ENCODE peak calls at places on chromosomes 5 and 9, in seven cellular contexts. V, R, E, N, I, B and S are unnamed samples.
A peak's percentile ranks its signal among the peaks of the same experiment; 100 is the strongest.

GRCh38 chr5:67305913-67306710 is 109.5 kb upstream of the CD180 start:
- DNase-seq in R (peak; percentile 74), E (no peak), V (no peak), I (no peak), B (no peak), N (no peak), S (no peak)

GRCh38 chr5:178241688-178242231 is 9.2 kb upstream of the PHYKPL start:
- DNase-seq in B (peak; percentile 28), V (no peak), I (no peak), E (no peak), R (no peak), N (no peak), S (peak; percentile 66)

GRCh38 chr5:90562331-90562730 is 3.7 kb downstream of the ADGRV1 start:
- DNase-seq in I (no peak), B (no peak), R (no peak), N (no peak), E (no peak), V (no peak), S (no peak)

GRCh38 chr9:83062653-83063527 is at the start of gene RASEF:
- DNase-seq in R (peak; percentile 6), I (no peak), E (peak; percentile 88), N (no peak), V (no peak), B (peak; percentile 91), S (no peak)

GRCh38 chr9:98365227-98365669 is 109.8 kb upstream of the TBC1D2 start:
- DNase-seq in E (no peak), V (no peak), R (peak; percentile 28), B (no peak), N (peak; percentile 61), I (no peak), S (no peak)

GRCh38 chr5:142326480-142326938 is 1.7 kb upstream of the SPRY4 start:
- DNase-seq in N (no peak), B (no peak), E (no peak), I (no peak), R (no peak), V (no peak), S (no peak)

GRCh38 chr5:112763165-112763564 is 25.5 kb downstream of the APC start:
- DNase-seq in R (no peak), E (no peak), B (no peak), I (no peak), V (no peak), N (no peak), S (no peak)

GRCh38 chr5:89374144-89374784 is 491.3 kb upstream of the MEF2C start:
- DNase-seq in V (no peak), I (no peak), R (no peak), B (peak; percentile 24), E (no peak), N (no peak), S (no peak)

GRCh38 chr9:136031741-136032638 is 63.1 kb downstream of the NACC2 start:
- DNase-seq in V (no peak), R (no peak), B (no peak), I (no peak), E (no peak), N (no peak), S (peak; percentile 22)

GRCh38 chr9:126752881-126753670 is 51.8 kb upstream of the ZBTB43 start:
- DNase-seq in B (no peak), N (no peak), E (no peak), V (no peak), I (no peak), R (no peak), S (no peak)

GRCh38 chr9:129584136-129584535 is 36.8 kb downstream of the C9orf50 start:
- DNase-seq in B (peak; percentile 84), N (peak; percentile 86), V (no peak), I (peak; percentile 77), E (peak; percentile 87), R (peak; percentile 89), S (peak; percentile 81)

GRCh38 chr9:13896922-13897835 is 416.8 kb downstream of the NFIB start:
- DNase-seq in N (no peak), R (no peak), I (no peak), E (no peak), B (no peak), V (no peak), S (no peak)

GRCh38 chr5:110751902-110752762 is 13.3 kb downstream of the SLC25A46 start:
- DNase-seq in I (peak; percentile 72), V (no peak), E (no peak), B (no peak), N (no peak), R (no peak), S (no peak)

GRCh38 chr9:10566853-10567252 is 45.9 kb downstream of the PTPRD start:
- DNase-seq in V (no peak), B (no peak), E (no peak), N (no peak), I (no peak), R (no peak), S (no peak)

GRCh38 chr5:191949-192690 is 825 bp downstream of the LRRC14B start:
- DNase-seq in R (no peak), I (no peak), E (no peak), B (no peak), V (no peak), N (no peak), S (peak; percentile 23)

GRCh38 chr9:79233542-79233941 is 338.2 kb upstream of the TLE4 start:
- DNase-seq in V (no peak), B (peak; percentile 3), N (peak; percentile 22), E (no peak), R (peak; percentile 29), I (peak; percentile 10), S (no peak)

GRCh38 chr9:6782981-6783380 is 25.2 kb downstream of the KDM4C start:
- DNase-seq in R (no peak), V (no peak), E (no peak), I (no peak), B (no peak), N (no peak), S (no peak)

GRCh38 chr5:140142802-140143201 is 17.1 kb downstream of the IGIP start:
- DNase-seq in V (no peak), I (no peak), N (no peak), B (no peak), R (no peak), E (no peak), S (no peak)

GRCh38 chr5:15518786-15519185 is 18.8 kb downstream of the FBXL7 start:
- DNase-seq in E (no peak), N (no peak), B (no peak), V (no peak), R (no peak), I (no peak), S (no peak)

DNA sequence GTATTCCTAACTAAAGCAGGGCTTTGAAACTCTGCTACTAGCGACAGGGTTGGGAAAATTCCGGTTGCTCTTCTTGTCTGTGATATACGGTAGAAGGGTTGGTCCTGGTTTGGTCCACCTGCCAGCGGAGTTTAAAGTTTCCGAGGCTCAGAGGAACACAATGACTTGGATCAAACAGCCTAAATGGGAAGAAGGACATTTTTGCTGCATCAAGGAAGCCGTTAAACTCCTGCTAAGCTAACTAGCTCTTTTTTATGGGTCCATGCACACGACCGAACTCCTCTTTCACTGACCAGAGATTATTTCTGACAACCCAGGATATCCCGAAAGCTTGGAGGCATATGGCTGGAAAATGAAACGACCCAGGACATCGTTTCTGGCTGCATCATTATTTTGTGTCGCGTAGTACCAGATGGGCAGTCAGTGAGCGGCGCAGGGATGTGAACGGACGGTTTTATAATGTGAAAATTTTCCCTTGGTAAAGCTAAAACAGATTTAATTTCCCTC is at the start of gene LURAP1L:
- DNase-seq in R (peak; percentile 64), N (peak; percentile 61), V (no peak), I (peak; percentile 30), B (peak; percentile 79), E (peak; percentile 61), S (no peak)
- TF ChIP-seq CTCF in R (no peak), N (no peak), V (no peak), I (no peak), B (no peak), E (no peak), S (no peak)

DNA sequence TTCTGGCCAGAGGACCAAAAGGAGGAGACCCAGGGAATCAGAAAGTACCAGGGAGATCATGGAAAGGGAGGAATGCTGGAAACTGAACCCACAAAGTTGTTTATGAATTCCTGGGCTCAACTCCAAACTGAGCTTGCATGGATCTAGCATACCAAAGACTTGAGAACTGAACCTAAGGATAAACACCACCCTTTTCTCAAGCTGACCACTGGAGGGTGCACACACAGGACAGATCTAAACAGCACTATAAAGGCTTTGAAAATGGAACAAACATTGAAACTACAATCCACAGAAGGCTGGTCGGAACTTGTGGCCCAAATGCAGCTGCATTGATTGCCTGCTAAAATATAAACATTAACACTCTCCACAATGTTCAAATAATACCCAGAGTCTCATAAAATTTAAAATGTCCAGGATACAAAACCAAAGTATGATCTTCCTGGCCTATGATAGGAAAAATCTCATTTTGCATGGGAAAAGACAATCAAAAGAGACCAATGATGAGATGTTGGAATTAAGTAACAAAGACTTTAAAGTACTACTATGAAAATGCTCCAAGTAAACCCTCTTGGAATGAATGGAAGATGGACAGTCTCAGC is 15.6 kb upstream of the IRF1 start:
- DNase-seq in N (peak; percentile 87), V (no peak), I (peak; percentile 63), E (no peak), R (peak; percentile 54), B (no peak), S (no peak)
- TF ChIP-seq CTCF in N (peak; percentile 81), V (peak; percentile 52), I (peak; percentile 37), E (peak; percentile 41), R (peak; percentile 64), B (no peak), S (peak; percentile 51)

GRCh38 chr5:53482717-53483638 is 2.5 kb downstream of the FST start:
- DNase-seq in N (no peak), I (peak; percentile 52), B (peak; percentile 10), E (peak; percentile 29), R (peak; percentile 22), V (no peak), S (no peak)
- TF ChIP-seq CTCF in N (peak; percentile 59), I (no peak), B (no peak), E (no peak), R (peak; percentile 52), V (no peak), S (no peak)

GRCh38 chr9:34562136-34562745 is 27.3 kb downstream of the CNTFR start:
- DNase-seq in B (no peak), N (no peak), V (no peak), E (no peak), I (no peak), R (no peak), S (no peak)
- TF ChIP-seq CTCF in B (no peak), N (peak; percentile 77), V (peak; percentile 24), E (peak; percentile 28), I (peak; percentile 41), R (peak; percentile 66), S (peak; percentile 77)

GRCh38 chr9:61674882-61675281 is 485.0 kb downstream of the SPATA31A7 start:
- DNase-seq in B (no peak), R (no peak), E (no peak), N (no peak), I (no peak), V (no peak), S (no peak)
- TF ChIP-seq CTCF in B (no peak), R (no peak), E (no peak), N (no peak), I (no peak), V (no peak), S (no peak)